ENCODE peak calls at places on chromosomes 13 and 19, in seven cellular contexts. S is heart left ventricle, P is heart right ventricle, R is mammary epithelial cell, L is ovary, G is spleen, E is right atrium auricular region. J is an unnamed sample. For H3K4me1, the result is how much of the 10 kb centered on the place peaks cover.

GRCh38 chr13:102580552-102581169 is 16.1 kb upstream of the TPP2 start:
- DNase-seq in S (no peak), P (no peak), R (peak), L (no peak), G (no peak), E (no peak), J (no peak)

GRCh38 chr19:10643166-10643967 is 10.8 kb upstream of the ILF3 start:
- DNase-seq in S (no peak), P (no peak), R (no peak), L (no peak), G (no peak), E (no peak), J (no peak)

GRCh38 chr19:34494601-34495000 is 13.0 kb downstream of the WTIP start:
- DNase-seq in S (no peak), P (no peak), R (no peak), L (peak), G (peak), E (no peak), J (no peak)

GRCh38 chr13:90591927-90592268 is 755.6 kb upstream of the MIR17HG start:
- DNase-seq in S (no peak), P (no peak), R (peak), L (no peak), G (no peak), E (no peak), J (no peak)

GRCh38 chr13:39107484-39108040 is 69.3 kb downstream of the NHLRC3 start:
- DNase-seq in S (no peak), P (no peak), R (no peak), L (no peak), G (no peak), E (no peak), J (no peak)

GRCh38 chr13:102680842-102681725 is 13.8 kb downstream of the METTL21C start:
- DNase-seq in S (no peak), P (no peak), R (no peak), L (no peak), G (no peak), E (no peak), J (no peak)

GRCh38 chr13:74032325-74032724 is 101.9 kb downstream of the KLF12 start:
- DNase-seq in S (no peak), P (no peak), R (no peak), L (no peak), G (no peak), E (no peak), J (no peak)

GRCh38 chr13:39186205-39186880 is 148.1 kb downstream of the NHLRC3 start:
- DNase-seq in S (no peak), P (no peak), R (no peak), L (no peak), G (no peak), E (no peak), J (no peak)

GRCh38 chr19:48419158-48419920 is 25.9 kb downstream of the GRIN2D start:
- DNase-seq in S (peak), P (no peak), R (no peak), L (no peak), G (peak), E (no peak), J (no peak)

GRCh38 chr13:68481130-68481529 is 1251.0 kb upstream of the PCDH9 start:
- DNase-seq in S (no peak), P (no peak), R (no peak), L (no peak), G (no peak), E (no peak), J (no peak)

GRCh38 chr19:35936738-35937268 is 629 bp downstream of the LRFN3 start:
- DNase-seq in S (peak), P (no peak), R (no peak), L (no peak), G (no peak), E (no peak), J (no peak)

GRCh38 chr19:56106993-56107392 is 14.1 kb downstream of the ZNF787 start:
- DNase-seq in S (no peak), P (no peak), R (no peak), L (no peak), G (no peak), E (no peak), J (no peak)

GRCh38 chr19:45152504-45153338 is 8.1 kb downstream of the NKPD1 start:
- DNase-seq in S (peak), P (peak), R (no peak), L (peak), G (peak), E (peak), J (no peak)

GRCh38 chr19:10565028-10565566 is 713 bp downstream of the KRI1 start:
- DNase-seq in S (peak), P (no peak), R (no peak), L (peak), G (no peak), E (no peak), J (no peak)

GRCh38 chr13:86569119-86569518 is 769.9 kb upstream of the SLITRK6 start:
- DNase-seq in S (no peak), P (no peak), R (no peak), L (no peak), G (no peak), E (no peak), J (no peak)

GRCh38 chr13:110186221-110186838 is 120.6 kb downstream of the COL4A1 start:
- DNase-seq in S (no peak), P (no peak), R (no peak), L (no peak), G (no peak), E (no peak), J (no peak)

GRCh38 chr19:8477889-8478288 is 24.6 kb downstream of the PRAM1 start:
- DNase-seq in S (no peak), P (no peak), R (no peak), L (no peak), G (no peak), E (no peak), J (peak)

GRCh38 chr13:30864352-30865130 is 41.5 kb upstream of the MEDAG start:
- DNase-seq in S (no peak), P (no peak), R (peak), L (peak), G (no peak), E (no peak), J (no peak)

GRCh38 chr13:109180905-109181425 is 551.6 kb downstream of the MYO16 start:
- DNase-seq in S (no peak), P (no peak), R (peak), L (no peak), G (no peak), E (no peak), J (no peak)

GRCh38 chr13:30307194-30307965 is at the start of gene KATNAL1:
- DNase-seq in S (peak), P (peak), R (no peak), L (peak), G (peak), E (peak), J (peak)

GRCh38 chr19:7673995-7674667 is 2.8 kb upstream of the MCEMP1 start:
- DNase-seq in S (peak), P (peak), R (peak), L (no peak), G (peak), E (peak), J (no peak)

GRCh38 chr19:12629215-12629614 is 18.5 kb downstream of the ZNF791 start:
- DNase-seq in S (no peak), P (no peak), R (no peak), L (no peak), G (no peak), E (no peak), J (no peak)

GRCh38 chr13:41428155-41428554 is 29.2 kb upstream of the RGCC start:
- DNase-seq in S (no peak), P (peak), R (no peak), L (no peak), G (peak), E (no peak), J (no peak)

GRCh38 chr13:37059136-37059847 is at the start of gene SUPT20H:
- DNase-seq in S (peak), P (peak), R (peak), L (peak), G (peak), E (peak), J (peak)
- H3K27ac ChIP-seq in S (peak), P (peak), R (peak), L (peak), G (peak), E (peak), J (peak)

DNA sequence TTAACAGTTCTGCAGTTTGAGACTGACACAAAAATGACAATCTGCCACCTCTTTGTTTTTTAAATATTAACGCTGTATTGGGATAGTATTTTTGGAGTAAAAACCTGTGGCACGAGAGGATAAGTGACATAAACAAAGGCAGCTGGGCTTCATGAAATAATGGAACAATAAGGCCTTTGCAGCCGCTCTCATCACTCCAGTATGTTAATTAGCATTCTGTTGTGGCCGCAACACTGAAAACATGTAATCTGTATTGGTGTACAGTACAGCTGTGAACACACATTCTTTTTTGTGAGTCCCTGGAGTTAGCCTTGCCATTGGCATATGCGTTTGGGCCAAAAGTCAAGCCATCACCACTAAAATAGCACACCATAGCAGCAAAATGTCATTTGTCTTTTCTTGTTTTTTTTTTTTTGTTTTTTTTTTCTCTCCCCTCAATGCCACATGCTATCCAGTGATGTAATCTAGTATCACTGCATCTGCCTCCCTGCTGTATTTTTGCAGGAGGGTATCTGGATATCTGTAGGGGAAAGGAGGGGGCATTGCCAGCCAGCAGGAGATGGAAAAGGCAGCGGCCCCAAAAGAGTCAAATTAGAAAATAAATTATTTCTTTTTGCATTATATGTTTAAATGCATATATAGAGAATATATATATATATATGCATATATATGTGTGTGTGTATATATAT is 883 bp upstream of the ZNF536 start:
- DNase-seq in S (no peak), P (no peak), R (no peak), L (no peak), G (no peak), E (no peak), J (no peak)
- H3K4me1 ChIP-seq in S (under half), P (under half), R (under half), L (under half), G (under half), E (under half), J (under half)

DNA sequence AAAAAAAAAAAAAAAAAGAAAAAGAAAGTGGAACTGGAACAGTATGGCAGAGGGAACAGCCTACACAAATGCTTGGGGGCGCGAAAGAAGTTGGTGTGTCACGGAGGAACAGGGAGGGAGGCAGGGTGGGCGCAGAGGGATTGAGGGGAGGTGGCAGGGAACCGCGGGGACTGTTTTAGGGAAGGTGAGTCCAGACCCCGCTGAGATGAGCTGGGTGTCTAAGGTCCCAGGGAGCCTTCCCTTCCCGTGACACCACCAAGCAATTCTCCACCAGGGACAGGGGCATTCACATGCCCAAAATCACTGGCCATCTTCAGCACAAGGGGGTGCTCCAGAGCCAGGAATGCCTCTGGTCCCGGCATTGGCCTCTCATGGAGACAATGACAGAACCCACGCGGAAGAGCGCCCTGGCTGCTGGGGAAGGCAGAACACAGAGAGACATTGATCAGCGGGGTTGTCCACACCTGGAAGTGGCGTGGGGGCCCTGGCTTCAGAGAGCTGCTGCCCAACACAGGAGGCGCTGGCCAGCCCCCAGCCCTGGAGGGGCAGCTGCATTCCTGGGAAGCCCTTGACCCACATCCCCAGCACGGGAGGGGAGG is 6.9 kb downstream of the PEAK3 start:
- DNase-seq in S (peak), P (peak), R (peak), L (peak), G (peak), E (peak), J (no peak)
- H3K27ac ChIP-seq in S (peak), P (peak), R (no peak), L (no peak), G (peak), E (no peak), J (peak)

GRCh38 chr19:5947435-5947834 is 30.5 kb downstream of the RANBP3 start:
- DNase-seq in S (peak), P (peak), R (no peak), L (peak), G (no peak), E (peak), J (peak)

GRCh38 chr19:5950744-5951143 is 27.2 kb downstream of the RANBP3 start:
- DNase-seq in S (no peak), P (no peak), R (no peak), L (no peak), G (no peak), E (no peak), J (no peak)

GRCh38 chr19:5948697-5949564 is 29.0 kb downstream of the RANBP3 start:
- DNase-seq in S (no peak), P (no peak), R (no peak), L (no peak), G (no peak), E (no peak), J (no peak)

GRCh38 chr19:5951338-5951861 is 26.5 kb downstream of the RANBP3 start:
- DNase-seq in S (peak), P (no peak), R (no peak), L (no peak), G (peak), E (no peak), J (no peak)

GRCh38 chr19:5949792-5950305 is 28.1 kb downstream of the RANBP3 start:
- DNase-seq in S (peak), P (peak), R (no peak), L (no peak), G (no peak), E (no peak), J (no peak)
- H3K4me1 ChIP-seq in S (under half), P (half or more), R (under half), L (under half), G (half or more), E (half or more), J (half or more)

DNA sequence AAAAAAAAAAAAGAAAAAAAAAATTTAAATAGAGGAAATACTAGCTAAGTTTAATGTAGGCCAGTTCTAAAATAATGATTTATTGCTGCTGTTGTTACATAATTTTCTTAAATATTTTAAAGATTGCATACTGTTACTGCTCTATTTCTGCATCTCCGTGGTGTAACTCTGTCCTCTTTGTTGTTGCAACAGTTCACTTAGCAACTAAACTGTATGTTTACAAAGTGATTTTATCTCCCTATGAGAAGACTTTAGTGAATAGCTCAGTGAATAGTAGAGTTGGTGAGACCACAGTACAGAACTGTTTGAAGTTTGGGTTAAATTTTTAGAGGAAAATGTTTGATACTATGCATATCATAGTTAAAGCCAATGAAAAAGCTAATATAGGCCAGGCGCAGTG is 19.4 kb downstream of the BRCA2 start:
- DNase-seq in S (no peak), P (no peak), R (no peak), L (no peak), G (no peak), E (no peak), J (no peak)
- H3K27ac ChIP-seq in S (no peak), P (no peak), R (no peak), L (no peak), G (no peak), E (no peak), J (no peak)

GRCh38 chr13:28560612-28561011 is 65.7 kb upstream of the FLT1 start:
- DNase-seq in S (no peak), P (no peak), R (no peak), L (no peak), G (no peak), E (no peak), J (no peak)
- H3K4me1 ChIP-seq in S (under half), P (under half), R (under half), L (under half), G (under half), E (under half), J (under half)

GRCh38 chr13:36533806-36534205 is 101.5 kb downstream of the CCNA1 start:
- DNase-seq in S (no peak), P (no peak), R (peak), L (no peak), G (no peak), E (no peak), J (no peak)
- H3K27ac ChIP-seq in S (no peak), P (no peak), R (no peak), L (no peak), G (no peak), E (no peak), J (no peak)

DNA sequence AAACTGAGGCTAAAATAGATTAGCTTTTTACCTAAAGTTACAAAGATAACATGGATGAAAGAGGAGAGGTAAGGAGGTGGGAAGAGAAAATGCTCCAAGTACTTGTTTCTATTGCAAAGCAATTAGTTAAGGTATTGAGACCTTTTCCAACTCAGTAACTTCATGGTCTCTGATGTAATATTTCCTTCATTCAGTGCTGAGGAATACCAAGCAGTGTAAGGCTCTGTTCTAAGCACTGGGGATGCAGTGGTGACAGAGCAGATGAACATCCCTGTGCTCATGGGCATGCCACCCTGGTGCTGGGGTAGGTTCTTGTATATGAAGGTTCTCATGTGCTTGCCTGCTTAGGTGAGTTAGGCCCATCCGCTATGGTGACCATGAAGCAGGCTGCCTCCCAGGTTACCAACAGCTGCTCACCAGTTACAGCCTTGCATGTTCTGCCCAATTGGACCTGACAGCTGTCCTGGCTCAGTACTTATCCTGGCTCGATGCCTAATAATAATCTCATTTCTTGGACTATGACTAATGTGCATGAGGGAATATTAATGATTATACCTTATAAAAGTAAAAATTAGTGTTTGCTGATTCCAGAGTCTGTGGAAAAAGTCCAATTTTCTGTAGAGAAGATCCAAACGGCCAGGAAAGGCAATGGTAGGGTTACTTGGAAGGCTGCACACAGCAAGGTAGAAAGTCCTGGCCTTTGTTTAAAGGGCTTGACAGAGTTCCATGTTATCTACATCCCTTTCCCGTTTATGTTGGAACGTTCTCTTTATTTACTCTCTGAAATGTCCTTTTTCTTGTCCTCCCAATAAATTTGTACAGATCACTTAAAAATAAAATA is 48.3 kb downstream of the LATS2 start:
- DNase-seq in S (no peak), P (no peak), R (no peak), L (no peak), G (no peak), E (no peak), J (no peak)
- H3K4me1 ChIP-seq in S (under half), P (half or more), R (under half), L (under half), G (under half), E (half or more), J (under half)

GRCh38 chr13:114102521-114103288 is 29.7 kb downstream of the RASA3 start:
- DNase-seq in S (peak), P (peak), R (no peak), L (peak), G (peak), E (peak), J (peak)
- H3K27ac ChIP-seq in S (no peak), P (no peak), R (no peak), L (no peak), G (no peak), E (no peak), J (no peak)

GRCh38 chr19:17556995-17557394 is 1.5 kb downstream of the COLGALT1 start:
- DNase-seq in S (no peak), P (no peak), R (no peak), L (no peak), G (no peak), E (no peak), J (no peak)

GRCh38 chr19:17554968-17555479 is 425 bp upstream of the COLGALT1 start:
- DNase-seq in S (no peak), P (no peak), R (no peak), L (no peak), G (no peak), E (no peak), J (no peak)

GRCh38 chr19:17557461-17557860 is 2.0 kb downstream of the COLGALT1 start:
- DNase-seq in S (peak), P (no peak), R (no peak), L (no peak), G (no peak), E (peak), J (no peak)

GRCh38 chr19:17555480-17555928 is at the start of gene COLGALT1:
- DNase-seq in S (peak), P (peak), R (peak), L (peak), G (peak), E (peak), J (peak)

DNA sequence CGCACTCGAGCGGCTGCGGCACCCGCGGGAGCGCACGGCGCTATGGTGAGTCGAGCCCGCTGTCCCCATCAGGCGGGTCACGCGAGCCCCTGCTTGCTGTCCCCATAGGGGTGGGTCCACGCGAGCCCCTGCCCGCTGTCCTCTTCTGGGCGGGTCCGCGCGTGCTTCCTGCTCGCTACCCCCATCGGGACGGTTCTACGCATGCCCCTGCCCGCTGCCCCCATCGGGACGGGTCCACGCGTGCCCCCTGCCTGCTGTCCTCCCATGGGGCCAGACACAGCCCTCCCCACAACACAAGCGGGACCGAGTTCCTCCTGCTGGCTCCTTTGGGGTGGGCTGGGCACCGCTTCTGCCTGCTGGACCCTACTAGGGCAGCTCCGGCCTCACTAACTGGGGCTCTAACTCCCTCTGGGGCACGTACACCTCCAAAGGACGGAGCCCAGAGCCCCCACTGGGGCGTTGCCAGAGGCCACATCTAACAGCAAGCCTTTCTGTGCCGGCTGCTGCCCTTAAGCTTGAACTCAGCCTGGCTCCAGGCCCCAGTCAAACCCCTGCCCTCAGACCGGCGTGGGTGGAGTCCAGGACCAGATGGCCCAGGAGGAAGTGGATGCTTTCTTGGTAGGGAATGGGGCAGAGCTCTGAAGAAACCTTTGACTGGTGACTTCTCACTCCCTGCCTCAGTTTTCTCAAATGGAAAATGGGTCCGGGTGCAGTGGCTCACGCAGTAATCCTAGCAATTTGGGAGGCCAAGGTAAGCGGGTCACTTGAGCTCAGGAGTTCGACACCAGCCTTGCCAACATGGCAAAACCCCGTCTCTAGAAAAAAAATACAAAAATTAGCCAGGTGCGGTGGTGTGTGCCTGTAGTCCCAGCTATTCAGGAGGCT is 722 bp downstream of the COLGALT1 start:
- DNase-seq in S (peak), P (peak), R (peak), L (peak), G (peak), E (peak), J (no peak)
- H3K4me1 ChIP-seq in S (under half), P (half or more), R (under half), L (under half), G (under half), E (half or more), J (under half)

J was measured in suprapubic skin.